ENCODE peak calls at places on chromosomes 12 and 14, in eight cellular contexts. F is astrocyte, O is GM23248, X is heart left ventricle, Z is mesendoderm, K is AG09309, L is Panc1, Y is breast epithelium. B is an unnamed sample.

GRCh38 chr12:98870521-98870920 is 225.4 kb downstream of the APAF1 start:
- DNase-seq in F (no peak), O (no peak), X (no peak), Z (peak; percentile 44), K (no peak), L (no peak), Y (no peak), B (peak; percentile 18)

GRCh38 chr12:58509116-58509885 is 411.0 kb downstream of the LRIG3 start:
- DNase-seq in F (peak; percentile 88), O (peak; percentile 79), X (no peak), Z (no peak), K (no peak), L (no peak), Y (no peak), B (no peak)

GRCh38 chr14:89504602-89505320 is 87.7 kb upstream of the FOXN3 start:
- DNase-seq in F (peak; percentile 87), O (peak; percentile 86), X (no peak), Z (no peak), K (peak; percentile 58), L (no peak), Y (no peak), B (no peak)

GRCh38 chr14:32407170-32407569 is 78.1 kb downstream of the AKAP6 start:
- DNase-seq in F (peak; percentile 29), O (no peak), X (peak; percentile 35), Z (no peak), K (no peak), L (no peak), Y (no peak), B (no peak)

GRCh38 chr12:70733385-70733784 is 96.2 kb upstream of the PTPRB start:
- DNase-seq in F (peak; percentile 37), O (peak; percentile 79), X (no peak), Z (peak; percentile 83), K (peak; percentile 21), L (peak; percentile 45), Y (no peak), B (no peak)

GRCh38 chr12:1811281-1811947 is 9.0 kb upstream of the LRTM2 start:
- DNase-seq in F (peak; percentile 69), O (no peak), X (peak; percentile 20), Z (no peak), K (no peak), L (no peak), Y (no peak), B (no peak)

GRCh38 chr12:114286145-114286544 is 119.8 kb downstream of the TBX5 start:
- DNase-seq in F (no peak), O (no peak), X (no peak), Z (no peak), K (no peak), L (no peak), Y (no peak), B (no peak)

GRCh38 chr14:81401420-81402122 is 1.4 kb upstream of the STON2 start:
- DNase-seq in F (peak; percentile 97), O (peak; percentile 94), X (no peak), Z (no peak), K (peak; percentile 91), L (no peak), Y (no peak), B (no peak)

GRCh38 chr12:104720346-104721064 is 237.6 kb downstream of the SLC41A2 start:
- DNase-seq in F (peak; percentile 79), O (peak; percentile 59), X (peak; percentile 23), Z (no peak), K (no peak), L (no peak), Y (no peak), B (peak; percentile 66)

GRCh38 chr14:64702493-64703392 is 1.5 kb upstream of the PLEKHG3 start:
- DNase-seq in F (no peak), O (no peak), X (no peak), Z (peak; percentile 93), K (no peak), L (no peak), Y (peak; percentile 67), B (no peak)
- H3K4me3 ChIP-seq in F (no peak overlapping the region), O (no peak overlapping the region), X (no peak overlapping the region), Z (no peak overlapping the region), K (no peak overlapping the region), L (no peak overlapping the region), Y (no peak overlapping the region), B (peak overlapping the region; percentile 72)

DNA sequence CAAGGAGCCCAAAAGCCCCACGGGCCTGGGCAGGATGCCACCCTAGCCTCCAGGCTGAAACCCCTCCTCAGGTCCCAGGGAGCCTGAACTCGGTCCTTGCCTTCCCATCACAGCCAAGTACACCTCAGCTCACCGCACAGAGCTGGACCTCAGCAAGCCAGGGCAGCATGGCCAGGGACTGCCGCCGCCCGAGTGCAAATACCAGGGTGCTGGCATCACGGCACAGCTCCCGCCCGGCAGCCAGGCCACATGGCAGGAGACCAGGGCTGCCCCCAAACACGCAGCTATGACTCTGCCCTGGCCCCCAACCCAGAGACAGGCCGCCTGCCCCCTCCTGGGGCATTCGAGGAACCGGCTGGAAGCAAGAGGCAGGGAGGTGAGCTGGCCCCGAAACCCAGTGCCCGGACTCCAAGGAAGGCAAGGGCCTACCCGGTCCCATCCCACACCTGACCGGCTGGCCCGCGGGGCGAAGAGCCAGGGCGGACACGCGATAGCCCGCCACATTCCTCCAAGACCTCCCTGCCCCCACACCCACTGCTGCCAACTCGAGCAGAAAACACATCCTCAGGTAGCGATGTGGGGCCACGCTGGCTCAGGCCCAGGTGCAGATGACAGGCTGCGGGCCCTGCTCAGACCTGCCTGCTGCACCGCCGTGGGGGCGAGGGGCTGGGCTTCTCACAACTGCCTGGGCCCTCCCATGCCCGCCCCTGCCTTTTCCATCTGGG is 2.7 kb downstream of the JAG2 start:
- DNase-seq in F (no peak), O (no peak), X (no peak), Z (no peak), K (no peak), L (no peak), Y (peak; percentile 84), B (no peak)
- H3K4me3 ChIP-seq in F (no peak overlapping the region), O (no peak overlapping the region), X (no peak overlapping the region), Z (no peak overlapping the region), K (no peak overlapping the region), L (no peak overlapping the region), Y (no peak overlapping the region), B (no peak overlapping the region)

GRCh38 chr14:104051092-104051813 is 34.2 kb upstream of the ASPG start:
- DNase-seq in F (no peak), O (no peak), X (no peak), Z (no peak), K (no peak), L (no peak), Y (no peak), B (no peak)

GRCh38 chr14:104047761-104048160 is 37.7 kb upstream of the ASPG start:
- DNase-seq in F (no peak), O (no peak), X (no peak), Z (no peak), K (no peak), L (no peak), Y (no peak), B (no peak)

GRCh38 chr14:104054222-104054905 is 31.1 kb upstream of the ASPG start:
- DNase-seq in F (no peak), O (no peak), X (no peak), Z (no peak), K (no peak), L (no peak), Y (no peak), B (no peak)

GRCh38 chr14:104048758-104049496 is 36.6 kb upstream of the ASPG start:
- DNase-seq in F (no peak), O (peak; percentile 27), X (no peak), Z (no peak), K (no peak), L (no peak), Y (no peak), B (no peak)

DNA sequence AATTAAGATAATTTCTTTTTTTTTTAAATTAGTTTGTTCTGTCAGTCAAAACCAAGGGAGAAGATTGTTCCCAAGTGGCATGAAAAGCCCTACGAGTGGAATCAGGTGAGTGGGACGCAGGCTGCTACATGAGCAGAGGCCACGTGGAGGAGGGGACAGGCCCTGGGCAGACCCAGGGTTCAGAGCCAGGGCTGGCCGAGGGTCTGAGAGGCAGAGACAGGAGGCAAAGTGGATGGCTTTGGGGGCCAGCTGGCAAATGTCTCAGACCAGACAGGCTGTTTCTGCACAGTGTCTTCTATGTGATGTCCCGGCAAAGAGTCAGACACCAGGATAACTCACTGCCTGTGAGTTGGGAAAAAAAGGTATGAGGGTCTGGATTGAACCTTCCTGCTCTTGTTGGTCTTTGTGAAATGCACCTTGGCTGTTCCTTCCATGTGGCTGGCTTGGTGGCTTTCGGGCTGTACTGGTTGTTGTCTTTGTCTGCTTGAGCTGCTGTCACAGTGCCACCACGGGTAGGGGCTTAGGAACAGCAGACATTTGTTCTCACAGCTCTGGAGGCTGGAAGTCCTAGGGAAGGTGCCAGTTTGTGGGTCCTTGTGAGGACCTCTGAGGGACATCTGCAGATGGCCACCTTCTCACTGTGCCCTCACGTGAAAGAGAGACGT is 35.8 kb upstream of the ASPG start:
- DNase-seq in F (no peak), O (no peak), X (no peak), Z (no peak), K (no peak), L (no peak), Y (no peak), B (no peak)
- H3K4me3 ChIP-seq in F (no peak overlapping the region), O (no peak overlapping the region), X (no peak overlapping the region), Z (no peak overlapping the region), K (no peak overlapping the region), L (no peak overlapping the region), Y (no peak overlapping the region), B (no peak overlapping the region)

GRCh38 chr12:101697930-101698781 is 716 bp downstream of the CHPT1 start:
- DNase-seq in F (peak; percentile 26), O (peak; percentile 61), X (peak; percentile 71), Z (peak; percentile 32), K (no peak), L (no peak), Y (peak; percentile 23), B (no peak)

GRCh38 chr12:101698782-101699347 is 1.4 kb downstream of the CHPT1 start:
- DNase-seq in F (peak; percentile 13), O (peak; percentile 39), X (no peak), Z (peak; percentile 18), K (no peak), L (no peak), Y (no peak), B (no peak)

GRCh38 chr12:101696477-101697196 is 803 bp upstream of the CHPT1 start:
- DNase-seq in F (no peak), O (peak; percentile 46), X (peak; percentile 88), Z (no peak), K (no peak), L (no peak), Y (no peak), B (no peak)

GRCh38 chr12:101695698-101696097 is 1.7 kb upstream of the CHPT1 start:
- DNase-seq in F (peak; percentile 34), O (peak; percentile 50), X (no peak), Z (no peak), K (no peak), L (no peak), Y (no peak), B (no peak)

DNA sequence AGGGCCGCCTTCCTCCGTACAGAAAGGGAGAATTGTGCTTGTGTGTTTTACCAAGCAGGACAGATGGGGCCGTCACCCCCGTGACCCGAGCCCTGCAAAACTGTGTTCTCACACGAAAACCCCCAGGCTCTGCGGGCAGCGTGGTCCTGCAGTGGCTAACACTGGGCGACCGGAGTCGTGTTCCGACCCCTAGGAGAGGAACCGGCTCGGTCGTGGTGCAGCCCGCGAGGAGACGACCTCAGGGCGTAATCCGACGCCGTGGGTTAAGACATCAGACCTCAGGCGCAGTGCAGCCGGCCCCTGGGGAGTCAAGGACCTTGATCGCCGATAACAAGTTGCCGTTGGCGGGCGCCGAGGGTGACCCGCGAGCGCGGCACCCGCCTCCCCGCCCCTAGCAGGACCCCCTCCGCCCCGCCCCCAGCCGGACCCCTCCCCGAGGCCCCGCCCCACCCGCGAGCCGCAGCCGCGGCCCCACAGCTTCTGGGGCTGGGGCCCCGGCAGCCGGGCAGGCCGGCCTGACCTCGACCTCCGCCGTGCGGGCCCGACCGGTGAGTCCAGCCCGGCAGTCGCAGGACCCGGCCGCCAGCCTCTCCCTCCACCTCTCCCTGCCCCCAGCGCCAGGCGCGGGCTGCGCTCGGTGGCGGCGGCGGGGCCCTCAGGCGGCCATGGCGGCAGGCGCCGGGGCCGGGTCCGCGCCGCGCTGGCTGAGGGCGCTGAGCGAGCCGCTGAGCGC is at the start of gene CHPT1:
- DNase-seq in F (peak; percentile 7), O (peak; percentile 76), X (peak; percentile 90), Z (peak; percentile 74), K (no peak), L (no peak), Y (peak; percentile 27), B (peak; percentile 65)
- H3K4me3 ChIP-seq in F (peak within 1 kb of the TSS; percentile 78), O (peak within 1 kb of the TSS; percentile 89), X (peak within 1 kb of the TSS; percentile 93), Z (peak within 1 kb of the TSS; percentile 83), K (peak within 1 kb of the TSS; percentile 61), L (peak within 1 kb of the TSS; percentile 92), Y (peak within 1 kb of the TSS; percentile 83), B (peak within 1 kb of the TSS; percentile 81)